ENCODE peak calls at places on chromosomes 16 and 17, in seven cellular contexts. One of them, this sample, is unnamed.

GRCh38 chr17:69523252-69523861 is 108.9 kb downstream of the MAP2K6 start:
- DNase-seq in NCI-H1105: peak
- DNase-seq in H4: peak
- DNase-seq in SW480: peak
- DNase-seq in T-helper 22 cell: no peak
- DNase-seq in AG10803: peak
- DNase-seq in NCI-H510A: peak
- DNase-seq in this sample: peak

GRCh38 chr16:10558746-10559641 is 21.4 kb downstream of the EMP2 start:
- DNase-seq in NCI-H1105: no peak
- DNase-seq in H4: peak
- DNase-seq in SW480: no peak
- DNase-seq in T-helper 22 cell: no peak
- DNase-seq in AG10803: peak
- DNase-seq in NCI-H510A: no peak
- DNase-seq in this sample: no peak

GRCh38 chr16:84555418-84556196 is 51.1 kb upstream of the MEAK7 start:
- DNase-seq in NCI-H1105: no peak
- DNase-seq in H4: no peak
- DNase-seq in SW480: no peak
- DNase-seq in T-helper 22 cell: no peak
- DNase-seq in AG10803: no peak
- DNase-seq in NCI-H510A: no peak
- DNase-seq in this sample: no peak

GRCh38 chr16:73152731-73153130 is 104.8 kb upstream of the ZFHX3 start:
- DNase-seq in NCI-H1105: no peak
- DNase-seq in H4: no peak
- DNase-seq in SW480: peak
- DNase-seq in T-helper 22 cell: no peak
- DNase-seq in AG10803: no peak
- DNase-seq in NCI-H510A: no peak
- DNase-seq in this sample: peak

GRCh38 chr17:62626719-62627218 is 701 bp upstream of the MRC2 start:
- DNase-seq in NCI-H1105: no peak
- DNase-seq in H4: peak
- DNase-seq in SW480: no peak
- DNase-seq in T-helper 22 cell: no peak
- DNase-seq in AG10803: peak
- DNase-seq in NCI-H510A: no peak
- DNase-seq in this sample: peak

GRCh38 chr16:642189-643049 is 791 bp downstream of the MCRIP2 start:
- DNase-seq in NCI-H1105: no peak
- DNase-seq in H4: no peak
- DNase-seq in SW480: peak
- DNase-seq in T-helper 22 cell: no peak
- DNase-seq in AG10803: no peak
- DNase-seq in NCI-H510A: no peak
- DNase-seq in this sample: peak

GRCh38 chr16:48197294-48197693 is 41.5 kb upstream of the ABCC12 start:
- DNase-seq in NCI-H1105: no peak
- DNase-seq in H4: no peak
- DNase-seq in SW480: peak
- DNase-seq in T-helper 22 cell: no peak
- DNase-seq in AG10803: no peak
- DNase-seq in NCI-H510A: no peak
- DNase-seq in this sample: no peak

GRCh38 chr17:8073627-8074485 is 13.7 kb downstream of the ALOX12B start:
- DNase-seq in NCI-H1105: peak
- DNase-seq in H4: peak
- DNase-seq in SW480: peak
- DNase-seq in T-helper 22 cell: peak
- DNase-seq in AG10803: peak
- DNase-seq in NCI-H510A: peak
- DNase-seq in this sample: peak

GRCh38 chr16:22692916-22693646 is 120.9 kb upstream of the HS3ST2 start:
- DNase-seq in NCI-H1105: no peak
- DNase-seq in H4: no peak
- DNase-seq in SW480: no peak
- DNase-seq in T-helper 22 cell: no peak
- DNase-seq in AG10803: peak
- DNase-seq in NCI-H510A: no peak
- DNase-seq in this sample: no peak

GRCh38 chr16:83797013-83797412 is 10.8 kb upstream of the HSBP1 start:
- DNase-seq in NCI-H1105: no peak
- DNase-seq in H4: no peak
- DNase-seq in SW480: no peak
- DNase-seq in T-helper 22 cell: no peak
- DNase-seq in AG10803: no peak
- DNase-seq in NCI-H510A: no peak
- DNase-seq in this sample: no peak

GRCh38 chr17:1008008-1008761 is 11.3 kb downstream of the TIMM22 start:
- DNase-seq in NCI-H1105: no peak
- DNase-seq in H4: no peak
- DNase-seq in SW480: no peak
- DNase-seq in T-helper 22 cell: no peak
- DNase-seq in AG10803: peak
- DNase-seq in NCI-H510A: no peak
- DNase-seq in this sample: no peak

GRCh38 chr16:69861276-69862030 is 89.7 kb upstream of the CLEC18A start:
- DNase-seq in NCI-H1105: no peak
- DNase-seq in H4: no peak
- DNase-seq in SW480: no peak
- DNase-seq in T-helper 22 cell: no peak
- DNase-seq in AG10803: peak
- DNase-seq in NCI-H510A: no peak
- DNase-seq in this sample: no peak

GRCh38 chr17:81870155-81870977 is 771 bp downstream of the ARHGDIA start:
- DNase-seq in NCI-H1105: no peak
- DNase-seq in H4: no peak
- DNase-seq in SW480: peak
- DNase-seq in T-helper 22 cell: no peak
- DNase-seq in AG10803: peak
- DNase-seq in NCI-H510A: no peak
- DNase-seq in this sample: no peak

GRCh38 chr17:32265192-32265895 is at the start of gene RHBDL3:
- DNase-seq in NCI-H1105: peak
- DNase-seq in H4: no peak
- DNase-seq in SW480: peak
- DNase-seq in T-helper 22 cell: no peak
- DNase-seq in AG10803: no peak
- DNase-seq in NCI-H510A: no peak
- DNase-seq in this sample: no peak

GRCh38 chr17:79262624-79263023 is 188.0 kb downstream of the ENGASE start:
- DNase-seq in NCI-H1105: no peak
- DNase-seq in H4: no peak
- DNase-seq in SW480: no peak
- DNase-seq in T-helper 22 cell: no peak
- DNase-seq in AG10803: no peak
- DNase-seq in NCI-H510A: no peak
- DNase-seq in this sample: no peak

GRCh38 chr17:14331982-14332298 is 31.1 kb downstream of the HS3ST3B1 start:
- DNase-seq in NCI-H1105: no peak
- DNase-seq in H4: no peak
- DNase-seq in SW480: no peak
- DNase-seq in T-helper 22 cell: no peak
- DNase-seq in AG10803: no peak
- DNase-seq in NCI-H510A: no peak
- DNase-seq in this sample: no peak

GRCh38 chr17:57948169-57948554 is 7.0 kb downstream of the CUEDC1 start:
- DNase-seq in NCI-H1105: no peak
- DNase-seq in H4: no peak
- DNase-seq in SW480: no peak
- DNase-seq in T-helper 22 cell: no peak
- DNase-seq in AG10803: peak
- DNase-seq in NCI-H510A: no peak
- DNase-seq in this sample: no peak

GRCh38 chr17:28622186-28622585 is 8.2 kb upstream of the RSKR start:
- DNase-seq in NCI-H1105: no peak
- DNase-seq in H4: no peak
- DNase-seq in SW480: no peak
- DNase-seq in T-helper 22 cell: no peak
- DNase-seq in AG10803: no peak
- DNase-seq in NCI-H510A: no peak
- DNase-seq in this sample: no peak

GRCh38 chr17:58277107-58277506 is 3.6 kb downstream of the MPO start:
- DNase-seq in NCI-H1105: no peak
- DNase-seq in H4: no peak
- DNase-seq in SW480: no peak
- DNase-seq in T-helper 22 cell: no peak
- DNase-seq in AG10803: peak
- DNase-seq in NCI-H510A: no peak
- DNase-seq in this sample: no peak

GRCh38 chr17:67544364-67544763 is 167.3 kb downstream of the PITPNC1 start:
- DNase-seq in NCI-H1105: no peak
- DNase-seq in H4: no peak
- DNase-seq in SW480: no peak
- DNase-seq in T-helper 22 cell: no peak
- DNase-seq in AG10803: no peak
- DNase-seq in NCI-H510A: no peak
- DNase-seq in this sample: no peak

This sample was measured in HepG2.